ENCODE peak calls at places on chromosome 15, in eight cellular contexts. G is stomach, E is A549, K is tibial nerve, X is K562, F is transverse colon, Q is GM12878, A is ovary. U is an unnamed sample.

GRCh38 chr15:93646193-93646592 is 557.2 kb upstream of the RGMA start:
- DNase-seq in G (no peak), E (no peak), K (no peak), X (no peak), F (no peak), Q (no peak), A (no peak), U (no peak)

GRCh38 chr15:67120009-67120838 is 54.8 kb downstream of the SMAD3 start:
- DNase-seq in G (no peak), E (no peak), K (no peak), X (no peak), F (no peak), Q (no peak), A (no peak), U (no peak)

GRCh38 chr15:42344763-42345162 is 14.5 kb upstream of the CAPN3 start:
- DNase-seq in G (no peak), E (no peak), K (peak), X (no peak), F (no peak), Q (no peak), A (no peak), U (no peak)

GRCh38 chr15:74882528-74882927 is 7.3 kb upstream of the MPI start:
- DNase-seq in G (no peak), E (no peak), K (no peak), X (no peak), F (no peak), Q (no peak), A (no peak), U (no peak)

GRCh38 chr15:40878785-40879184 is 4.8 kb upstream of the RHOV start:
- DNase-seq in G (no peak), E (no peak), K (no peak), X (peak), F (no peak), Q (no peak), A (no peak), U (no peak)

GRCh38 chr15:29968099-29968892 is 114.5 kb upstream of the GOLGA8J start:
- DNase-seq in G (no peak), E (peak), K (no peak), X (no peak), F (no peak), Q (no peak), A (no peak), U (no peak)

GRCh38 chr15:55758580-55758986 is 15.6 kb upstream of the PRTG start:
- DNase-seq in G (no peak), E (no peak), K (no peak), X (no peak), F (no peak), Q (no peak), A (no peak), U (no peak)

GRCh38 chr15:66040211-66040892 is 171.1 kb downstream of the RAB11A start:
- DNase-seq in G (no peak), E (no peak), K (no peak), X (no peak), F (no peak), Q (no peak), A (no peak), U (no peak)

GRCh38 chr15:99944131-99944530 is 210.9 kb upstream of the LYSMD4 start:
- DNase-seq in G (no peak), E (no peak), K (no peak), X (no peak), F (no peak), Q (no peak), A (no peak), U (peak)

GRCh38 chr15:36675008-36675407 is 95.6 kb downstream of the CDIN1 start:
- DNase-seq in G (no peak), E (no peak), K (no peak), X (no peak), F (no peak), Q (no peak), A (no peak), U (no peak)

GRCh38 chr15:79948095-79948695 is 22.8 kb downstream of the BCL2A1 start:
- DNase-seq in G (no peak), E (peak), K (no peak), X (peak), F (no peak), Q (no peak), A (no peak), U (no peak)
- TF ChIP-seq EP300 in G (no peak), E (no peak), K (no peak), X (no peak), F (no peak), Q (no peak), A (no peak), U (no peak)

GRCh38 chr15:63324770-63325169 is 47.4 kb downstream of the APH1B start:
- DNase-seq in G (no peak), E (no peak), K (no peak), X (no peak), F (no peak), Q (no peak), A (no peak), U (no peak)

GRCh38 chr15:63321462-63321861 is 44.1 kb downstream of the APH1B start:
- DNase-seq in G (no peak), E (no peak), K (no peak), X (no peak), F (no peak), Q (no peak), A (no peak), U (no peak)

GRCh38 chr15:63323798-63324651 is 46.6 kb downstream of the APH1B start:
- DNase-seq in G (no peak), E (no peak), K (no peak), X (no peak), F (no peak), Q (no peak), A (no peak), U (no peak)

GRCh38 chr15:63319065-63319464 is 41.7 kb downstream of the APH1B start:
- DNase-seq in G (no peak), E (no peak), K (no peak), X (no peak), F (no peak), Q (no peak), A (no peak), U (no peak)

GRCh38 chr15:63322541-63322940 is 45.1 kb downstream of the APH1B start:
- DNase-seq in G (no peak), E (no peak), K (peak), X (peak), F (peak), Q (no peak), A (peak), U (peak)
- TF ChIP-seq EP300 in G (no peak), E (no peak), K (no peak), X (no peak), F (no peak), Q (no peak), A (no peak), U (no peak)

GRCh38 chr15:53739651-53740050 is 19.8 kb downstream of the WDR72 start:
- DNase-seq in G (no peak), E (no peak), K (no peak), X (no peak), F (no peak), Q (no peak), A (no peak), U (no peak)
- TF ChIP-seq EP300 in G (no peak), E (no peak), K (no peak), X (no peak), F (no peak), Q (no peak), A (no peak), U (no peak)

GRCh38 chr15:51756482-51756881 is 5.1 kb downstream of the TMOD2 start:
- DNase-seq in G (no peak), E (no peak), K (no peak), X (no peak), F (no peak), Q (no peak), A (no peak), U (no peak)
- TF ChIP-seq EP300 in G (no peak), E (no peak), K (no peak), X (no peak), F (no peak), Q (no peak), A (no peak), U (no peak)

DNA sequence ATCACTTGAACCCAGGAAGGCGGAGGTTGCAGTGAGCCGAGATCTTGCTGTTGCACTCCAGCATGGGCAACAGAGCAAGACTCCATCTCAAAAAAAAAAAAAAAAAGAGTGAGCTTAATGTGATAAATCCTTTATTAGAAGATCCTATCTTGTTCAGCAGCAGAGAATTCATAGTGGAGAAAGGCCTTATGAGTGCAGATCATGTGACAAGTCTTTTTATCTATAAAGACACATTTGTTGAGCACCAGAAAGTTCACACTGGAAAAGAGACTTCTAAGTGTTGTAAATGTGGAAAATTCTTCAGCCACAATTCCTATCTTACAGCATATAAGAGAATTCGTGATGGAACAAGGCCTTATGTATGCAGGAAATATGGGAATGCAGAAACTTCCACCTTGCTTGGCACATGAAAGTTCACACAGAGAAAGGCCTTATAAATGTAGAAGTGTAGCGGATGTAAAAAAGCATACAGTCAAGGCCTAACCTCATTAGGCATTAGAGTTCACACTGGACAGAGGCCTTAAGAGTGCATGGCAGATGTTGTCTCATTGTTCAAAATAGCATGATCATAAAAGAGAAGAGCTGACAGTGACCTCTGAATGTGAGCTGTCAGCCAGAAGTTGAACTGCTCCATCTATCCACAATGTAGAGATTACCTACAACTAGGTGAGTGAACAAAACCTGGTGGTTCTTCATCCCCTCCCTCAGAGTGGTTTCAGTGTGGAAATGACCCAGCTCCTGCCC is 16.7 kb downstream of the ADAM10 start:
- DNase-seq in G (no peak), E (no peak), K (no peak), X (no peak), F (no peak), Q (no peak), A (no peak), U (no peak)
- TF ChIP-seq EP300 in G (no peak), E (no peak), K (no peak), X (no peak), F (no peak), Q (no peak), A (no peak), U (no peak)